ENCODE peak calls at places on chromosome 12, in four cellular contexts. One of them, this sample, is unnamed.

GRCh38 chr12:111529424-111530368 is 69.4 kb downstream of the ATXN2 start:
- DNase-seq in iris pigment epithelial cell: peak
- DNase-seq in activated CD8-positive, alpha-beta memory T cell treated with anti-CD3 and anti-CD28 coated beads for 1 hour: peak
- DNase-seq in AG08395: peak
- DNase-seq in this sample: peak

GRCh38 chr12:130414381-130414780 is 76.7 kb downstream of the PIWIL1 start:
- DNase-seq in activated CD8-positive, alpha-beta memory T cell treated with anti-CD3 and anti-CD28 coated beads for 1 hour: no peak
- DNase-seq in iris pigment epithelial cell: no peak
- DNase-seq in AG08395: no peak
- DNase-seq in this sample: no peak

GRCh38 chr12:48810817-48811453 is 7.4 kb upstream of the CACNB3 start:
- DNase-seq in iris pigment epithelial cell: peak
- DNase-seq in AG08395: peak
- DNase-seq in activated CD8-positive, alpha-beta memory T cell treated with anti-CD3 and anti-CD28 coated beads for 1 hour: no peak
- DNase-seq in this sample: peak

GRCh38 chr12:117809509-117809908 is 159.3 kb downstream of the KSR2 start:
- DNase-seq in AG08395: no peak
- DNase-seq in activated CD8-positive, alpha-beta memory T cell treated with anti-CD3 and anti-CD28 coated beads for 1 hour: no peak
- DNase-seq in iris pigment epithelial cell: no peak
- DNase-seq in this sample: no peak

GRCh38 chr12:1629338-1630080 is 478 bp downstream of the WNT5B start:
- DNase-seq in iris pigment epithelial cell: no peak
- DNase-seq in activated CD8-positive, alpha-beta memory T cell treated with anti-CD3 and anti-CD28 coated beads for 1 hour: no peak
- DNase-seq in AG08395: no peak
- DNase-seq in this sample: no peak

GRCh38 chr12:125330645-125331341 is 265.6 kb downstream of the AACS start:
- DNase-seq in activated CD8-positive, alpha-beta memory T cell treated with anti-CD3 and anti-CD28 coated beads for 1 hour: no peak
- DNase-seq in AG08395: peak
- DNase-seq in iris pigment epithelial cell: peak
- DNase-seq in this sample: peak

GRCh38 chr12:123232472-123232806 is 502 bp downstream of the MPHOSPH9 start:
- DNase-seq in iris pigment epithelial cell: peak
- DNase-seq in activated CD8-positive, alpha-beta memory T cell treated with anti-CD3 and anti-CD28 coated beads for 1 hour: no peak
- DNase-seq in AG08395: no peak
- DNase-seq in this sample: no peak

GRCh38 chr12:3661028-3661427 is 91.9 kb downstream of the CRACR2A start:
- DNase-seq in iris pigment epithelial cell: no peak
- DNase-seq in AG08395: no peak
- DNase-seq in activated CD8-positive, alpha-beta memory T cell treated with anti-CD3 and anti-CD28 coated beads for 1 hour: no peak
- DNase-seq in this sample: no peak

GRCh38 chr12:12048266-12048665 is 22.5 kb upstream of the BCL2L14 start:
- DNase-seq in activated CD8-positive, alpha-beta memory T cell treated with anti-CD3 and anti-CD28 coated beads for 1 hour: no peak
- DNase-seq in AG08395: no peak
- DNase-seq in iris pigment epithelial cell: no peak
- DNase-seq in this sample: no peak

GRCh38 chr12:13362260-13362841 is 165.8 kb downstream of the EMP1 start:
- DNase-seq in AG08395: peak
- DNase-seq in iris pigment epithelial cell: peak
- DNase-seq in activated CD8-positive, alpha-beta memory T cell treated with anti-CD3 and anti-CD28 coated beads for 1 hour: no peak
- DNase-seq in this sample: peak

GRCh38 chr12:132040906-132041606 is 91.3 kb downstream of the EP400 start:
- DNase-seq in activated CD8-positive, alpha-beta memory T cell treated with anti-CD3 and anti-CD28 coated beads for 1 hour: no peak
- DNase-seq in AG08395: no peak
- DNase-seq in iris pigment epithelial cell: no peak
- DNase-seq in this sample: no peak

GRCh38 chr12:12240671-12241345 is 26.0 kb downstream of the LRP6 start:
- DNase-seq in iris pigment epithelial cell: peak
- DNase-seq in activated CD8-positive, alpha-beta memory T cell treated with anti-CD3 and anti-CD28 coated beads for 1 hour: no peak
- DNase-seq in AG08395: peak
- DNase-seq in this sample: no peak

GRCh38 chr12:95724767-95725166 is 65.8 kb downstream of the NTN4 start:
- DNase-seq in AG08395: no peak
- DNase-seq in iris pigment epithelial cell: no peak
- DNase-seq in activated CD8-positive, alpha-beta memory T cell treated with anti-CD3 and anti-CD28 coated beads for 1 hour: no peak
- DNase-seq in this sample: no peak

GRCh38 chr12:46177842-46178608 is 90.8 kb downstream of the SLC38A1 start:
- DNase-seq in AG08395: no peak
- DNase-seq in activated CD8-positive, alpha-beta memory T cell treated with anti-CD3 and anti-CD28 coated beads for 1 hour: no peak
- DNase-seq in iris pigment epithelial cell: no peak
- DNase-seq in this sample: no peak

GRCh38 chr12:115455268-115455681 is 771.3 kb upstream of the TBX3 start:
- DNase-seq in activated CD8-positive, alpha-beta memory T cell treated with anti-CD3 and anti-CD28 coated beads for 1 hour: no peak
- DNase-seq in AG08395: no peak
- DNase-seq in iris pigment epithelial cell: peak
- DNase-seq in this sample: no peak

GRCh38 chr12:67161322-67161918 is 107.7 kb upstream of the CAND1 start:
- DNase-seq in iris pigment epithelial cell: peak
- DNase-seq in activated CD8-positive, alpha-beta memory T cell treated with anti-CD3 and anti-CD28 coated beads for 1 hour: no peak
- DNase-seq in AG08395: peak
- DNase-seq in this sample: peak

GRCh38 chr12:19614601-19615442 is 175.5 kb downstream of the AEBP2 start:
- DNase-seq in AG08395: no peak
- DNase-seq in activated CD8-positive, alpha-beta memory T cell treated with anti-CD3 and anti-CD28 coated beads for 1 hour: no peak
- DNase-seq in iris pigment epithelial cell: no peak
- DNase-seq in this sample: no peak

GRCh38 chr12:132524405-132524804 is 34.5 kb downstream of the FBRSL1 start:
- DNase-seq in activated CD8-positive, alpha-beta memory T cell treated with anti-CD3 and anti-CD28 coated beads for 1 hour: no peak
- DNase-seq in AG08395: no peak
- DNase-seq in iris pigment epithelial cell: peak
- DNase-seq in this sample: peak

GRCh38 chr12:124654666-124655316 is 87.4 kb upstream of the NCOR2 start:
- DNase-seq in activated CD8-positive, alpha-beta memory T cell treated with anti-CD3 and anti-CD28 coated beads for 1 hour: no peak
- DNase-seq in iris pigment epithelial cell: no peak
- DNase-seq in AG08395: peak
- DNase-seq in this sample: peak

GRCh38 chr12:100193085-100193484 is 7.5 kb upstream of the ACTR6 start:
- DNase-seq in AG08395: no peak
- DNase-seq in iris pigment epithelial cell: no peak
- DNase-seq in activated CD8-positive, alpha-beta memory T cell treated with anti-CD3 and anti-CD28 coated beads for 1 hour: no peak
- DNase-seq in this sample: no peak

GRCh38 chr12:4169522-4169921 is 104.0 kb upstream of the CCND2 start:
- DNase-seq in iris pigment epithelial cell: no peak
- DNase-seq in AG08395: no peak
- DNase-seq in activated CD8-positive, alpha-beta memory T cell treated with anti-CD3 and anti-CD28 coated beads for 1 hour: no peak
- DNase-seq in this sample: no peak

GRCh38 chr12:49364989-49365388 is 2.3 kb upstream of the SPATS2 start:
- DNase-seq in activated CD8-positive, alpha-beta memory T cell treated with anti-CD3 and anti-CD28 coated beads for 1 hour: no peak
- DNase-seq in iris pigment epithelial cell: peak
- DNase-seq in AG08395: peak
- DNase-seq in this sample: peak

GRCh38 chr12:109777544-109777943 is 55.7 kb downstream of the TRPV4 start:
- DNase-seq in activated CD8-positive, alpha-beta memory T cell treated with anti-CD3 and anti-CD28 coated beads for 1 hour: no peak
- DNase-seq in AG08395: peak
- DNase-seq in iris pigment epithelial cell: peak
- DNase-seq in this sample: peak

GRCh38 chr12:80861636-80862378 is 75.9 kb downstream of the LIN7A start:
- DNase-seq in iris pigment epithelial cell: peak
- DNase-seq in activated CD8-positive, alpha-beta memory T cell treated with anti-CD3 and anti-CD28 coated beads for 1 hour: no peak
- DNase-seq in AG08395: peak
- DNase-seq in this sample: peak

GRCh38 chr12:93704625-93705024 is 27.4 kb downstream of the CRADD start:
- DNase-seq in iris pigment epithelial cell: no peak
- DNase-seq in activated CD8-positive, alpha-beta memory T cell treated with anti-CD3 and anti-CD28 coated beads for 1 hour: no peak
- DNase-seq in AG08395: no peak
- DNase-seq in this sample: no peak

This sample was measured in foreskin fibroblast.